ENCODE peak calls at places on chromosomes 5 and 9, in four cellular contexts. Y is iPS-NIHi11, A is MM.1S, Q is skeletal muscle cell. W is an unnamed sample.
A peak's percentile ranks its signal among the peaks of the same experiment; 100 is the strongest.

GRCh38 chr5:139717221-139717620 is 69.1 kb downstream of the CXXC5 start:
- DNase-seq in Q (no peak), Y (no peak), A (no peak), W (no peak)

GRCh38 chr5:103247120-103247519 is 11.4 kb upstream of the MACIR start:
- DNase-seq in A (no peak), Y (no peak), Q (no peak), W (no peak)

GRCh38 chr9:91185193-91185886 is 176.4 kb downstream of the AUH start:
- DNase-seq in A (no peak), Q (no peak), Y (no peak), W (no peak)

GRCh38 chr9:69443178-69443577 is 118.2 kb downstream of the ENTREP1 start:
- DNase-seq in Q (no peak), Y (peak; percentile 29), A (no peak), W (no peak)

GRCh38 chr5:140093866-140094265 is 20.0 kb upstream of the PURA start:
- DNase-seq in Q (no peak), A (no peak), Y (no peak), W (no peak)

GRCh38 chr9:121593066-121593465 is 58.4 kb upstream of the DAB2IP start:
- DNase-seq in A (no peak), Q (no peak), Y (no peak), W (no peak)

GRCh38 chr9:123686131-123686848 is 243.6 kb downstream of the DENND1A start:
- DNase-seq in Q (no peak), Y (no peak), A (no peak), W (no peak)

GRCh38 chr5:113035096-113035495 is 58.5 kb downstream of the DCP2 start:
- DNase-seq in Q (no peak), A (no peak), Y (no peak), W (no peak)

GRCh38 chr5:109645591-109646236 is 44.0 kb upstream of the MAN2A1 start:
- DNase-seq in A (peak; percentile 61), Q (peak; percentile 52), Y (peak; percentile 14), W (peak; percentile 38)

GRCh38 chr9:86599565-86599964 is 245.4 kb upstream of the TUT7 start:
- DNase-seq in A (no peak), Q (no peak), Y (no peak), W (no peak)

GRCh38 chr5:146078566-146078965 is 26.8 kb downstream of the PLAC8L1 start:
- DNase-seq in Y (peak; percentile 31), Q (no peak), A (no peak), W (no peak)

GRCh38 chr5:3142261-3143027 is 391.0 kb upstream of the IRX2 start:
- DNase-seq in Y (no peak), A (no peak), Q (no peak), W (no peak)

GRCh38 chr9:130408669-130409068 is 36.1 kb upstream of the ASS1 start:
- DNase-seq in Q (no peak), A (no peak), Y (no peak), W (no peak)

GRCh38 chr5:35908266-35908665 is 30.2 kb downstream of the CAPSL start:
- DNase-seq in Y (peak; percentile 26), Q (no peak), A (no peak), W (no peak)

GRCh38 chr5:15560421-15560820 is 60.4 kb downstream of the FBXL7 start:
- DNase-seq in Y (no peak), Q (no peak), A (no peak), W (no peak)

GRCh38 chr5:172370648-172371248 is 83.6 kb downstream of the SH3PXD2B start:
- DNase-seq in Q (no peak), Y (peak; percentile 55), A (peak; percentile 27), W (no peak)

GRCh38 chr9:84137968-84138367 is 157.4 kb downstream of the RMI1 start:
- DNase-seq in Y (no peak), Q (peak; percentile 72), A (no peak), W (no peak)

GRCh38 chr5:13985736-13986418 is 41.4 kb upstream of the DNAH5 start:
- DNase-seq in A (no peak), Y (no peak), Q (peak; percentile 74), W (no peak)

GRCh38 chr9:72612449-72612848 is 91.0 kb downstream of the TMC1 start:
- DNase-seq in A (no peak), Q (no peak), Y (no peak), W (no peak)

GRCh38 chr5:134846641-134846960 is 833 bp downstream of the C5orf24 start:
- DNase-seq in Q (no peak), Y (no peak), A (peak; percentile 27), W (peak; percentile 27)

GRCh38 chr5:135066781-135067430 is 32.9 kb upstream of the PITX1 start:
- DNase-seq in Q (no peak), Y (no peak), A (no peak), W (no peak)

GRCh38 chr9:2767800-2768199 is 50.5 kb downstream of the KCNV2 start:
- DNase-seq in Q (no peak), A (no peak), Y (no peak), W (no peak)

GRCh38 chr5:138840100-138840499 is 35.0 kb downstream of the LRRTM2 start:
- DNase-seq in A (no peak), Y (no peak), Q (no peak), W (no peak)

GRCh38 chr5:90654235-90654634 is 95.6 kb downstream of the ADGRV1 start:
- DNase-seq in Y (no peak), A (no peak), Q (no peak), W (no peak)

GRCh38 chr5:14144586-14145355 is 1.6 kb downstream of the TRIO start:
- DNase-seq in Y (peak; percentile 65), Q (no peak), A (peak; percentile 87), W (peak; percentile 76)